ENCODE peak calls at places on chromosomes 16 and 17, in nine cellular contexts. F is AG10803; G is AG08396; D is anterior cingulate cortex; Q is stimulated activated CD4-positive, alpha-beta T cell treated with anti-CD3 and anti-CD28 coated beads, Interleukin-15, amount 100 ng/mL, for 48 hours; T is non-pigmented ciliary epithelial cell; Z is mucosa of gallbladder; U is NCI-H2081; Y is ovary. I is an unnamed sample.

GRCh38 chr17:27379863-27380533 is 76.2 kb upstream of the KSR1 start:
- DNase-seq in F (peak), G (peak), D (no peak), Q (no peak), T (no peak), Z (peak), U (no peak), Y (peak), I (no peak)

GRCh38 chr17:67491009-67491677 is 114.1 kb downstream of the PITPNC1 start:
- DNase-seq in F (peak), G (peak), D (no peak), Q (no peak), T (peak), Z (peak), U (no peak), Y (peak), I (no peak)

GRCh38 chr16:4979736-4980660 is 21.9 kb downstream of the SEC14L5 start:
- DNase-seq in F (no peak), G (no peak), D (no peak), Q (no peak), T (no peak), Z (no peak), U (no peak), Y (no peak), I (no peak)

GRCh38 chr17:64784353-64784798 is 122.3 kb upstream of the SMURF2 start:
- DNase-seq in F (no peak), G (no peak), D (no peak), Q (no peak), T (no peak), Z (no peak), U (no peak), Y (no peak), I (no peak)

GRCh38 chr16:21710938-21711337 is 47.2 kb downstream of the OTOA start:
- DNase-seq in F (no peak), G (no peak), D (no peak), Q (no peak), T (no peak), Z (no peak), U (no peak), Y (no peak), I (no peak)

GRCh38 chr16:54402873-54403272 is 116.3 kb upstream of the IRX3 start:
- DNase-seq in F (peak), G (no peak), D (no peak), Q (no peak), T (no peak), Z (no peak), U (no peak), Y (no peak), I (no peak)

GRCh38 chr16:3458278-3458851 is 14.9 kb downstream of the NAA60 start:
- DNase-seq in F (peak), G (peak), D (peak), Q (no peak), T (no peak), Z (no peak), U (no peak), Y (peak), I (no peak)

GRCh38 chr16:87954361-87954760 is 3.1 kb downstream of the BANP start:
- DNase-seq in F (no peak), G (no peak), D (no peak), Q (no peak), T (no peak), Z (no peak), U (no peak), Y (no peak), I (no peak)

GRCh38 chr17:79794659-79795511 is 2.0 kb downstream of the CBX8 start:
- DNase-seq in F (no peak), G (no peak), D (no peak), Q (no peak), T (no peak), Z (no peak), U (no peak), Y (no peak), I (no peak)

GRCh38 chr17:51901242-51901641 is 257.3 kb downstream of the CA10 start:
- DNase-seq in F (no peak), G (no peak), D (no peak), Q (no peak), T (no peak), Z (no peak), U (no peak), Y (no peak), I (no peak)

GRCh38 chr17:63946440-63947363 is 14.6 kb upstream of the CD79B start:
- DNase-seq in F (peak), G (peak), D (no peak), Q (no peak), T (no peak), Z (peak), U (peak), Y (peak), I (peak)

GRCh38 chr17:27597188-27597580 is 33.8 kb upstream of the LGALS9 start:
- DNase-seq in F (no peak), G (no peak), D (no peak), Q (no peak), T (no peak), Z (no peak), U (no peak), Y (no peak), I (no peak)

GRCh38 chr17:27974045-27974436 is 68.4 kb upstream of the NLK start:
- DNase-seq in F (no peak), G (no peak), D (no peak), Q (no peak), T (no peak), Z (no peak), U (no peak), Y (no peak), I (no peak)

GRCh38 chr17:71899317-71899716 is 221.5 kb upstream of the SOX9 start:
- DNase-seq in F (no peak), G (no peak), D (no peak), Q (no peak), T (no peak), Z (no peak), U (no peak), Y (no peak), I (no peak)

GRCh38 chr16:56869513-56870270 is 4.7 kb downstream of the SLC12A3 start:
- DNase-seq in F (no peak), G (peak), D (no peak), Q (peak), T (no peak), Z (peak), U (no peak), Y (no peak), I (no peak)

GRCh38 chr17:56881685-56882295 is 32.1 kb downstream of the TRIM25 start:
- DNase-seq in F (no peak), G (no peak), D (no peak), Q (no peak), T (no peak), Z (peak), U (no peak), Y (no peak), I (no peak)

GRCh38 chr17:4858068-4858879 is 25.1 kb downstream of the MINK1 start:
- DNase-seq in F (no peak), G (peak), D (no peak), Q (no peak), T (no peak), Z (peak), U (no peak), Y (no peak), I (no peak)

GRCh38 chr16:68335175-68335574 is 24.4 kb downstream of the PRMT7 start:
- DNase-seq in F (peak), G (no peak), D (no peak), Q (no peak), T (no peak), Z (no peak), U (no peak), Y (no peak), I (no peak)

GRCh38 chr16:86261379-86261778 is 248.9 kb upstream of the FOXF1 start:
- DNase-seq in F (no peak), G (no peak), D (no peak), Q (no peak), T (no peak), Z (no peak), U (no peak), Y (no peak), I (no peak)

GRCh38 chr17:43608313-43608712 is 53.4 kb downstream of the MEOX1 start:
- DNase-seq in F (peak), G (no peak), D (no peak), Q (peak), T (no peak), Z (no peak), U (no peak), Y (no peak), I (no peak)

GRCh38 chr16:54171855-54172537 is 114.6 kb downstream of the IRX3 start:
- DNase-seq in F (peak), G (peak), D (no peak), Q (no peak), T (peak), Z (no peak), U (peak), Y (no peak), I (peak)

GRCh38 chr17:34401165-34401564 is 38.1 kb upstream of the CCL1 start:
- DNase-seq in F (no peak), G (no peak), D (no peak), Q (no peak), T (no peak), Z (no peak), U (no peak), Y (no peak), I (peak)

GRCh38 chr17:68057531-68057952 is 22.0 kb downstream of the KPNA2 start:
- DNase-seq in F (peak), G (peak), D (no peak), Q (no peak), T (no peak), Z (peak), U (peak), Y (no peak), I (peak)

GRCh38 chr16:15542261-15542660 is 100.7 kb downstream of the MARF1 start:
- DNase-seq in F (no peak), G (no peak), D (no peak), Q (no peak), T (no peak), Z (no peak), U (no peak), Y (no peak), I (no peak)

GRCh38 chr17:1399366-1399678 is 700 bp downstream of the YWHAE start:
- DNase-seq in F (no peak), G (no peak), D (no peak), Q (no peak), T (no peak), Z (no peak), U (no peak), Y (no peak), I (no peak)

GRCh38 chr17:382644-383533 is 30.3 kb upstream of the RPH3AL start:
- DNase-seq in F (peak), G (peak), D (no peak), Q (no peak), T (peak), Z (no peak), U (no peak), Y (peak), I (peak)

GRCh38 chr17:43658890-43659289 is 2.8 kb downstream of the MEOX1 start:
- DNase-seq in F (no peak), G (no peak), D (no peak), Q (no peak), T (no peak), Z (no peak), U (no peak), Y (no peak), I (no peak)

GRCh38 chr17:19978206-19978802 is 676 bp upstream of the AKAP10 start:
- DNase-seq in F (peak), G (no peak), D (no peak), Q (no peak), T (no peak), Z (no peak), U (no peak), Y (no peak), I (no peak)

GRCh38 chr16:55031481-55031880 is 100.8 kb downstream of the IRX5 start:
- DNase-seq in F (no peak), G (no peak), D (no peak), Q (no peak), T (no peak), Z (no peak), U (no peak), Y (no peak), I (no peak)

GRCh38 chr17:29021251-29021650 is 15.4 kb upstream of the SEZ6 start:
- DNase-seq in F (no peak), G (no peak), D (no peak), Q (no peak), T (no peak), Z (no peak), U (no peak), Y (no peak), I (no peak)

GRCh38 chr16:67548265-67549126 is 13.8 kb upstream of the CTCF start:
- DNase-seq in F (no peak), G (no peak), D (no peak), Q (no peak), T (no peak), Z (no peak), U (no peak), Y (no peak), I (no peak)

GRCh38 chr16:50467943-50468748 is 80.0 kb upstream of the NKD1 start:
- DNase-seq in F (no peak), G (peak), D (no peak), Q (no peak), T (no peak), Z (peak), U (no peak), Y (peak), I (peak)

GRCh38 chr17:69388791-69389442 is 25.6 kb upstream of the MAP2K6 start:
- DNase-seq in F (no peak), G (no peak), D (no peak), Q (no peak), T (no peak), Z (no peak), U (no peak), Y (no peak), I (no peak)